ENCODE peak calls at places on chromosomes 13 and 19, in ten cellular contexts. H is aorta; L is CD4-positive, CD25-positive, alpha-beta regulatory T cell; C is CD8-positive, alpha-beta T cell; N is breast epithelium; S is astrocyte; X is fibroblast of lung; P is HAP-1; A is Karpas-422; R is left ventricle myocardium inferior. J is an unnamed sample.

GRCh38 chr13:93473441-93474270 is 247.0 kb downstream of the GPC6 start:
- DNase-seq in R (no peak), S (peak; percentile 16), P (no peak), X (peak; percentile 61), C (no peak), H (no peak), N (no peak), A (no peak), L (no peak), J (no peak)

GRCh38 chr19:28242317-28242927 is 970.5 kb downstream of the UQCRFS1 start:
- DNase-seq in S (no peak), P (peak; percentile 14), X (peak; percentile 1), H (no peak), R (no peak), A (peak; percentile 80), C (no peak), L (no peak), N (no peak), J (no peak)

GRCh38 chr19:51094696-51095279 is 12.1 kb upstream of the KLK14 start:
- DNase-seq in N (no peak), S (no peak), X (no peak), R (no peak), C (no peak), H (no peak), P (peak; percentile 72), L (no peak), A (peak; percentile 81), J (no peak)

GRCh38 chr19:39907213-39907612 is 27.2 kb downstream of the FCGBP start:
- DNase-seq in S (no peak), A (no peak), X (no peak), H (no peak), P (no peak), N (no peak), L (no peak), C (no peak), R (no peak), J (no peak)

GRCh38 chr13:80508031-80508430 is 167.1 kb upstream of the SPRY2 start:
- DNase-seq in P (no peak), H (no peak), S (no peak), R (no peak), N (no peak), X (no peak), C (no peak), A (no peak), L (no peak), J (no peak)

GRCh38 chr13:23966691-23967615 is 69.7 kb upstream of the C1QTNF9B start:
- DNase-seq in P (no peak), N (no peak), S (no peak), L (no peak), R (no peak), C (no peak), X (peak; percentile 28), H (no peak), A (no peak), J (no peak)

GRCh38 chr19:55552620-55553019 is 7.3 kb upstream of the SBK3 start:
- DNase-seq in X (peak; percentile 49), H (no peak), R (no peak), A (no peak), P (peak; percentile 38), S (peak; percentile 95), C (no peak), N (no peak), L (no peak), J (no peak)

GRCh38 chr19:50974702-50975555 is 5.5 kb upstream of the KLK6 start:
- DNase-seq in N (no peak), S (no peak), P (no peak), L (no peak), R (no peak), H (no peak), A (no peak), X (no peak), C (no peak), J (no peak)

GRCh38 chr19:38616265-38616664 is 1.5 kb downstream of the MAP4K1 start:
- DNase-seq in X (no peak), N (no peak), H (no peak), C (no peak), S (no peak), P (no peak), A (no peak), R (no peak), L (no peak), J (no peak)

GRCh38 chr19:17811103-17811502 is 10.2 kb downstream of the INSL3 start:
- DNase-seq in C (no peak), H (no peak), A (no peak), X (no peak), N (no peak), R (no peak), S (no peak), P (no peak), L (no peak), J (no peak)

GRCh38 chr19:17490411-17490810 is 20.1 kb downstream of the SLC27A1 start:
- DNase-seq in S (no peak), X (no peak), C (no peak), P (no peak), L (no peak), A (peak; percentile 29), R (no peak), N (no peak), H (no peak), J (peak; percentile 71)

GRCh38 chr13:37960427-37960826 is 90.9 kb upstream of the TRPC4 start:
- DNase-seq in R (no peak), X (no peak), A (no peak), L (no peak), C (no peak), P (no peak), S (no peak), N (no peak), H (no peak), J (no peak)

GRCh38 chr19:8643860-8644653 is 13.6 kb downstream of the NFILZ start:
- DNase-seq in X (no peak), N (no peak), H (no peak), A (no peak), L (no peak), S (no peak), R (no peak), P (no peak), C (no peak), J (no peak)
- H3K27me3 ChIP-seq in X (no peaks in the 10 kb centered on the region), N (no peaks in the 10 kb centered on the region), H (no peaks in the 10 kb centered on the region), A (no peaks in the 10 kb centered on the region), L (peaks cover 5% of the 10 kb centered on the region), S (peaks cover 7% of the 10 kb centered on the region), R (peaks cover 61% of the 10 kb centered on the region), P (peaks cover 5% of the 10 kb centered on the region), C (no peaks in the 10 kb centered on the region), J (no peaks in the 10 kb centered on the region)

DNA sequence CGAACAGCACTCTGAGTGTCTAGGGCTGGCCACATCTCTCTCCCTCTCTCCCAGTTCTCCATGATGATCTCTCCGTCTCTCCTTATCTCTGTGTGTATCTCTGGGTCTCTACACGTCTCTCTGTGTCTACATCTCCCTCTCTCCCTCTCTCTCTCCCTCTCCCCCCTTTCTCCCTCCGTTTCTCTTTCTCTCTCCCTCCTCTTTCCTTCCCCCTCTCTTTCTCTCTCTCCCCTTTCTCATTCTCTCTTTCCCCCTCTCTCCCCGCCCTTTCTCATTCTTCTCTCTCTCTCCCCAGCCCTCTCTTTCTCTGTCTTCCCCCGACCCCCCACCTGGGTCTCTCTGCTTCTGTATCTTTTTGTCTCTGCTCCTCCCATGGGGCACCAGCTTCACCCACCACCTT is 21.3 kb upstream of the TNFAIP8L1 start:
- DNase-seq in N (no peak), R (no peak), L (no peak), P (no peak), A (no peak), C (no peak), S (no peak), H (no peak), X (no peak), J (no peak)
- H3K4me1 ChIP-seq in N (no peaks in the 10 kb centered on the region), R (no peaks in the 10 kb centered on the region), L (no peaks in the 10 kb centered on the region), P (no peaks in the 10 kb centered on the region), A (no peaks in the 10 kb centered on the region), C (no peaks in the 10 kb centered on the region), S (no peaks in the 10 kb centered on the region), H (no peaks in the 10 kb centered on the region), X (no peaks in the 10 kb centered on the region), J (no peaks in the 10 kb centered on the region)

DNA sequence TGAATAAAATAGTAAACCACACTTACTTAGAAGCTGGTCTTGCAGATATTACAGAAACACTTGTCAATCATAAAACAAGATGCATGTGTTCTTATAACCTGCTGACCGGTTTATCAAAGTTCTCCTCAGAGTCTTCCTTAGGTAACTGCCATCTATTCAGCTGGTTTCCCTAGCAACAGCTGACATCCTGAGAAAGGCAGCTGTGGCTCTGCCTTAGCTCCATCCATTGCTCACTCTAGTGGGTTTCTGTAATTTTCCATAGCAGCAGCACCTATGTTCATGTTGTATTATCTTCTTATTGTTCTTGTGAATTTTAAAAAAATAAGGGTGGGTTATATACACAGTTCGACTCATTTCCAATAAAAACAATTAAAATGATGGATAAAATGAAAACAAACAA is 87.8 kb downstream of the RAP2A start:
- DNase-seq in X (no peak), A (no peak), C (no peak), S (no peak), R (no peak), N (no peak), L (no peak), H (no peak), P (no peak), J (no peak)
- H3K9me3 ChIP-seq in X (no peaks in the 10 kb centered on the region), A (no peaks in the 10 kb centered on the region), C (no peaks in the 10 kb centered on the region), S (no peaks in the 10 kb centered on the region), R (no peaks in the 10 kb centered on the region), N (no peaks in the 10 kb centered on the region), L (no peaks in the 10 kb centered on the region), H (no peaks in the 10 kb centered on the region), P (no peaks in the 10 kb centered on the region), J (no peaks in the 10 kb centered on the region)

GRCh38 chr13:103190841-103191240 is 124.6 kb upstream of the SLC10A2 start:
- DNase-seq in L (no peak), H (no peak), C (no peak), X (no peak), P (no peak), N (no peak), A (no peak), S (no peak), R (no peak), J (no peak)

GRCh38 chr13:103200118-103200885 is 134.1 kb upstream of the SLC10A2 start:
- DNase-seq in R (no peak), L (no peak), H (no peak), C (no peak), P (no peak), A (no peak), N (no peak), S (no peak), X (no peak), J (no peak)

GRCh38 chr13:103195762-103196161 is 129.5 kb upstream of the SLC10A2 start:
- DNase-seq in L (no peak), H (no peak), A (no peak), S (no peak), C (no peak), N (no peak), R (no peak), X (no peak), P (no peak), J (no peak)

GRCh38 chr13:103199380-103200088 is 133.3 kb upstream of the SLC10A2 start:
- DNase-seq in X (no peak), P (no peak), H (no peak), C (no peak), A (no peak), N (no peak), R (no peak), L (no peak), S (no peak), J (no peak)

DNA sequence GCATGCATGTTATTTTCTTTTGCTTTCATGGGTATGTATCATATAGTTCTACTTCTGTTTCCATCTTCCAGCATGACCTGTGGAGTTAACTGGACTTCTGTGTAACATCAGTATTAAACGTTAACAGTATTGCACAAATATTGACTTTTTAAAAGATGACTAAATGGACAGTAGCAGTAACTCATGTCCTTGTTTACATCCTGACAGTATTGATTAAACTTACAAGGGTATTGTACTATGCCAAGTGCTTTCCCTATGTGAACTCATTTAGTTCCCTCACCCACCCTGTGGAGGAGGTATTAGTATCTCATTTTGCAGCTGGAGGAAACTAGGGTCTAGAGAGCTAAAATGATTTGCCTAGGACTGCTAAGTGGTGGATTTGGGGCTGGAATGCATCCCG is 128.7 kb upstream of the SLC10A2 start:
- DNase-seq in X (no peak), A (no peak), L (no peak), S (no peak), H (no peak), R (no peak), N (no peak), C (no peak), P (no peak), J (no peak)
- H3K27me3 ChIP-seq in X (no peaks in the 10 kb centered on the region), A (no peaks in the 10 kb centered on the region), L (no peaks in the 10 kb centered on the region), S (no peaks in the 10 kb centered on the region), H (no peaks in the 10 kb centered on the region), R (no peaks in the 10 kb centered on the region), N (no peaks in the 10 kb centered on the region), C (no peaks in the 10 kb centered on the region), P (peaks cover 4% of the 10 kb centered on the region), J (no peaks in the 10 kb centered on the region)